ENCODE peak calls at places on chromosome 2, in nine cellular contexts. V is HTR-8/SVneo; I is stimulated activated CD4-positive, alpha-beta T cell treated with anti-CD3 and anti-CD28 coated beads, Interleukin-1b, Interleukin-23, amount 100 ng/mL, for 24 hours; R is T follicular helper cell; Q is sciatic nerve; C is stomach; T is SW480; U is iris pigment epithelial cell; Y is NCI-H524. W is an unnamed sample.

GRCh38 chr2:226652388-226652787 is 147.2 kb downstream of the IRS1 start:
- DNase-seq in V (peak; percentile 59), I (no peak), R (no peak), Q (no peak), C (no peak), T (peak; percentile 75), U (peak; percentile 98), Y (no peak), W (peak; percentile 94)

GRCh38 chr2:111667542-111668273 is 216.3 kb downstream of the ANAPC1 start:
- DNase-seq in V (peak; percentile 62), I (no peak), R (no peak), Q (no peak), C (peak; percentile 41), T (peak; percentile 74), U (peak; percentile 73), Y (no peak), W (peak; percentile 64)

GRCh38 chr2:105800036-105800755 is 55.5 kb downstream of the NCK2 start:
- DNase-seq in V (no peak), I (no peak), R (no peak), Q (no peak), C (no peak), T (no peak), U (peak; percentile 72), Y (no peak), W (no peak)

GRCh38 chr2:61554604-61555003 is 16.4 kb upstream of the XPO1 start:
- DNase-seq in V (no peak), I (no peak), R (no peak), Q (no peak), C (no peak), T (no peak), U (no peak), Y (no peak), W (no peak)

GRCh38 chr2:33380001-33380609 is 96.3 kb upstream of the RASGRP3 start:
- DNase-seq in V (no peak), I (no peak), R (no peak), Q (no peak), C (no peak), T (no peak), U (no peak), Y (no peak), W (peak; percentile 21)

GRCh38 chr2:4962419-4962818 is 729.8 kb upstream of the SOX11 start:
- DNase-seq in V (no peak), I (no peak), R (no peak), Q (no peak), C (no peak), T (no peak), U (no peak), Y (no peak), W (peak; percentile 39)

GRCh38 chr2:12340164-12340563 is 376.6 kb upstream of the TRIB2 start:
- DNase-seq in V (peak; percentile 2), I (no peak), R (no peak), Q (no peak), C (no peak), T (no peak), U (peak; percentile 38), Y (no peak), W (no peak)

GRCh38 chr2:20212459-20212870 is 12.5 kb downstream of the SDC1 start:
- DNase-seq in V (peak; percentile 91), I (no peak), R (no peak), Q (no peak), C (no peak), T (no peak), U (peak; percentile 73), Y (no peak), W (peak; percentile 94)

GRCh38 chr2:10538224-10538894 is 90.2 kb upstream of the ODC1 start:
- DNase-seq in V (peak; percentile 61), I (no peak), R (no peak), Q (no peak), C (no peak), T (peak; percentile 62), U (peak; percentile 87), Y (no peak), W (peak; percentile 99)

GRCh38 chr2:144162652-144163051 is 357.3 kb downstream of the ZEB2 start:
- DNase-seq in V (peak; percentile 2), I (no peak), R (peak; percentile 19), Q (no peak), C (peak; percentile 28), T (peak; percentile 21), U (no peak), Y (no peak), W (peak; percentile 54)

GRCh38 chr2:220847006-220847405 is 725.1 kb downstream of the EPHA4 start:
- DNase-seq in V (no peak), I (no peak), R (no peak), Q (no peak), C (no peak), T (no peak), U (peak; percentile 2), Y (no peak), W (no peak)

W was measured in bronchial epithelial cell.